ENCODE peak calls at places on chromosomes 7 and 10, in four cellular contexts. V, C, M and F are unnamed samples.

GRCh38 chr10:89355373-89355772 is 22.5 kb upstream of the IFIT1B start:
- DNase-seq in V (no peak), M (no peak), C (peak; percentile 46), F (no peak)

GRCh38 chr7:8362723-8363369 is 70.6 kb upstream of the NXPH1 start:
- DNase-seq in C (no peak), M (no peak), V (no peak), F (no peak)

GRCh38 chr7:12963435-12963834 is 276.0 kb downstream of the ARL4A start:
- DNase-seq in M (no peak), C (no peak), V (no peak), F (no peak)

GRCh38 chr7:149869291-149869650 is 4.5 kb upstream of the ATP6V0E2 start:
- DNase-seq in M (no peak), V (peak; percentile 53), C (no peak), F (no peak)

GRCh38 chr7:51000956-51001355 is 218.3 kb upstream of the GRB10 start:
- DNase-seq in C (no peak), M (no peak), V (no peak), F (no peak)

GRCh38 chr10:13496931-13497330 is 31.9 kb downstream of the BEND7 start:
- DNase-seq in M (no peak), C (no peak), V (no peak), F (no peak)

GRCh38 chr10:100878291-100878910 is 34.4 kb upstream of the SLF2 start:
- DNase-seq in V (no peak), M (peak; percentile 71), C (peak; percentile 46), F (no peak)

GRCh38 chr7:140348161-140348849 is 50.0 kb downstream of the SLC37A3 start:
- DNase-seq in C (no peak), M (no peak), V (no peak), F (no peak)

GRCh38 chr10:78299861-78300453 is 266.3 kb downstream of the RPS24 start:
- DNase-seq in V (no peak), C (no peak), M (peak; percentile 37), F (no peak)

GRCh38 chr7:135980665-135981180 is 3.6 kb upstream of the MTPN start:
- DNase-seq in C (peak; percentile 54), M (no peak), V (no peak), F (peak; percentile 87)

GRCh38 chr10:97136744-97137143 is 49.0 kb downstream of the SLIT1 start:
- DNase-seq in V (no peak), C (no peak), M (no peak), F (no peak)

GRCh38 chr7:37028909-37029440 is 304.7 kb upstream of the AOAH start:
- DNase-seq in V (no peak), C (no peak), M (no peak), F (no peak)

GRCh38 chr7:31126976-31127375 is 74.9 kb downstream of the ADCYAP1R1 start:
- DNase-seq in V (no peak), C (no peak), M (no peak), F (no peak)

DNA sequence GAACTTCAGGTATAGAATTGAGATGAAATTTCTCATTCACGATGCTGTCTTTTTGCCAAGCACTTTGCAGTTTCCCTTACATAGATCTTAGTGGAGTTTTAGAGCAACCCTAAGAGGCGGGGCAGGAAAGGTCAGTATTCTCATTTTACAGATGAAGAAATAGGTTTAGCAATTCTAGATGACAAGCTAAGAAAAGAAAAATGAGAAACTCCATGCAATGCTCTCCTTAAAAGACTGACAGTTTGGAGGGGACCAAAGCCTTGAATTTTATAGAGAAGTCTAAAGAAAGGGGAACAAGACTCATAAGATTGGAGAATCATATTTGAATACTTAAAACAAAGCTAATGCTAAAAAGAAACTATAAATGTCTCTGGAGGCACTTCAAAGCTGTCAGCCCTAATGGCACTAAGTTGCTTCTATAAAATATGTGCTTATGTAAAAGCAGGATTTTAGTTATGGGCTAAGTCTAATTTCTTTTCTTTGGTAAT is 19.6 kb downstream of the CEP55 start:
- DNase-seq in C (no peak), V (no peak), M (no peak), F (no peak)
- H3K36me3 ChIP-seq in C (peaks cover 30% of the 10 kb centered on the region), V (no peaks in the 10 kb centered on the region), M (peaks cover 22% of the 10 kb centered on the region), F (no peaks in the 10 kb centered on the region)

GRCh38 chr7:35039343-35039742 is 2.1 kb upstream of the DPY19L1 start:
- DNase-seq in C (no peak), M (no peak), V (no peak), F (no peak)

GRCh38 chr7:35037526-35038339 is 448 bp upstream of the DPY19L1 start:
- DNase-seq in C (peak; percentile 88), V (peak; percentile 89), M (peak; percentile 91), F (peak; percentile 86)

GRCh38 chr7:35037211-35037525 is at the start of gene DPY19L1:
- DNase-seq in M (no peak), V (no peak), C (no peak), F (no peak)

GRCh38 chr7:35036361-35037171 is 719 bp downstream of the DPY19L1 start:
- DNase-seq in M (peak; percentile 66), C (peak; percentile 42), V (peak; percentile 70), F (peak; percentile 51)

GRCh38 chr7:35038340-35038738 is 1.1 kb upstream of the DPY19L1 start:
- DNase-seq in M (no peak), C (no peak), V (no peak), F (no peak)
- H3K4me3 ChIP-seq in M (peak overlapping the region; percentile 66), C (peak overlapping the region; percentile 82), V (peak overlapping the region; percentile 66), F (peak overlapping the region; percentile 17)

DNA sequence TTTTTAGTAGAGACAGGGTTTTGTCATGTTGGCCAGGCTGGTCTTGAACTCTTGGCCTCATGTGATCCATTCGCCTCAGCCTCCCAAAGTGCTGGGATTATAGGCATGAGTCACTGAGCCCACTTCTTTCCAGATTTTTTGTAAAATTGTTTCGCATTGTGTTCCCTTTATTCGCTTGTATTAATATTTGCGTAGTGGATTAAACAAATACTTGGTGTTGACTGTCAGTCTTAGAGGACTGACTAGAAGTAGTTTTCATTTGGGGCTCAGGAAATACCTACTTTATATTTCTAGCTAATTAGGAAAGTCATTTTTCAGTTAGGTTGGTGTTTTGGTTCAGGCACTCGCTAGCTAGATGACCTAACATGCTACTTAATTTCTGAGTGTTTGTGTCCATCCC is 11.1 kb downstream of the WAC start:
- DNase-seq in C (no peak), V (no peak), M (no peak), F (no peak)
- H3K36me3 ChIP-seq in C (peaks cover 41% of the 10 kb centered on the region), V (peaks cover 45% of the 10 kb centered on the region), M (no peaks in the 10 kb centered on the region), F (peaks cover 41% of the 10 kb centered on the region)

GRCh38 chr7:55132890-55133551 is 114.2 kb downstream of the EGFR start:
- DNase-seq in C (peak; percentile 100), V (no peak), M (no peak), F (no peak)
- H3K4me3 ChIP-seq in C (no peak overlapping the region), V (no peak overlapping the region), M (no peak overlapping the region), F (no peak overlapping the region)

GRCh38 chr7:87895363-87895762 is 19.1 kb downstream of the DBF4 start:
- DNase-seq in M (no peak), C (no peak), V (no peak), F (no peak)
- H3K36me3 ChIP-seq in M (no peaks in the 10 kb centered on the region), C (peaks cover 30% of the 10 kb centered on the region), V (no peaks in the 10 kb centered on the region), F (peaks cover 8% of the 10 kb centered on the region)

GRCh38 chr10:119625570-119626280 is 25.5 kb upstream of the BAG3 start:
- DNase-seq in V (no peak), C (no peak), M (no peak), F (no peak)
- H3K4me3 ChIP-seq in V (no peak overlapping the region), C (no peak overlapping the region), M (no peak overlapping the region), F (no peak overlapping the region)

GRCh38 chr7:6163402-6163801 is 109.0 kb downstream of the CYTH3 start:
- DNase-seq in M (no peak), V (no peak), C (no peak), F (no peak)
- H3K36me3 ChIP-seq in M (peaks cover 4% of the 10 kb centered on the region), V (peaks cover 15% of the 10 kb centered on the region), C (peaks cover 16% of the 10 kb centered on the region), F (peaks cover 10% of the 10 kb centered on the region)

GRCh38 chr10:126042906-126043305 is 146.5 kb downstream of the FANK1 start:
- DNase-seq in M (no peak), C (no peak), V (no peak), F (no peak)

GRCh38 chr10:126041804-126042231 is 145.5 kb downstream of the FANK1 start:
- DNase-seq in V (peak; percentile 96), M (no peak), C (peak; percentile 27), F (peak; percentile 74)

GRCh38 chr10:126037946-126038345 is 141.6 kb downstream of the FANK1 start:
- DNase-seq in C (no peak), V (no peak), M (no peak), F (no peak)

GRCh38 chr10:126043389-126043788 is 147.0 kb downstream of the FANK1 start:
- DNase-seq in M (no peak), C (no peak), V (no peak), F (no peak)

DNA sequence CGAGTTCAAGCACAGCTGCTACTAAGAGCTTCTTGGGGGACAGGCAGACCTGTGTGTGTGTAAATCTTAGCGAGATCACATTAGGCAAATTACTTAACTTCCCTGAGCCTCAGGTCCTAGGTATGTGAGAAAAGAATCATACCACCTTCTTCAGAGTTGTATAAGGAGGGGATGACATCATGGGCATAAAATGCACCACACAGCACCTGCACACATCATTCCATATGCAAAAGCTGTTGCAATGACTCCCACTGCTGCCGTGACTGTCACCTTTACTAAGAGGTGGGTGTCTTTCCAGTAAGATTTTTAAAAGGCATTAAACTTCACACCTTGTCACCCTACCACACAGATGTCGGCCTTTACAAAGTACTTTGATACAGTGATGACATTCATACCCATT is 146.0 kb downstream of the FANK1 start:
- DNase-seq in C (no peak), M (no peak), V (no peak), F (no peak)
- H3K4me3 ChIP-seq in C (no peak overlapping the region), M (no peak overlapping the region), V (no peak overlapping the region), F (no peak overlapping the region)

DNA sequence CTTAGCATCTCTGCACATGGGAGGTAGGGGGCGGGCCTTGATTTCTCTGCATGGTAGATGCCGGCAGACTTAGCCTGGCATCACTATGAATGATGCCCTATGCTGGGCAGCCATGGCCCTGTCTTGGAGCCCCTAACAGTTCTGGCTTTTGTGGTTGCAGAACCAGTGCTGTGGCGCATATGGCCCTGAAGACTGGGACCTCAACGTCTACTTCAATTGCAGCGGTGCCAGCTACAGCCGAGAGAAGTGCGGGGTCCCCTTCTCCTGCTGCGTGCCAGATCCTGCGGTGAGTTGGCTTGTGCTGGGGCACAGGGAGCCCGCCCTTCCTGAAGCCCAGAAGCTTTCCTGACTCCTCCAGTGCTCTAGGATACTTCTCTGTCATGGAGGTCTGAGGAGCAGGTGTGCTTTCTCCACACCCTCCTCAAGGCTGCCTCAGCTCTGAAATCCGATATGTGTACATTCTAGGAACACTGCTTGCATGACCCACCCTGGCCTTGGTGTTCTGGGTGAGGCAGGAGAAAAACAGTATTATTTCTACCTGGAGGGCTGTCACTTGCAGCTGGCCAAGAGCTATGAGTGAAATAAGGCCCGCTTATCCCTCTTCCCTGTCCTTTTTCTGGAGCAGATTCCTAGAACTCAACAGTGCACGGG is 25.6 kb upstream of the SH2D4B start:
- DNase-seq in V (no peak), C (no peak), M (no peak), F (no peak)
- H3K36me3 ChIP-seq in V (peaks cover 62% of the 10 kb centered on the region), C (peaks cover 29% of the 10 kb centered on the region), M (peaks cover 9% of the 10 kb centered on the region), F (peaks cover 91% of the 10 kb centered on the region)